ENCODE peak calls at places on chromosomes 13 and 19, in eight cellular contexts. R, J, Q, F, T, Z, H and A are unnamed samples.

GRCh38 chr13:110023729-110024645 is 237.6 kb upstream of the IRS2 start:
- DNase-seq in R (peak; percentile 28), J (no peak), Q (no peak), F (no peak), T (no peak), Z (no peak), H (no peak), A (peak; percentile 45)

GRCh38 chr19:47343194-47343802 is 5.8 kb upstream of the DHX34 start:
- DNase-seq in R (no peak), J (no peak), Q (no peak), F (no peak), T (no peak), Z (no peak), H (no peak), A (no peak)

GRCh38 chr19:51621178-51621577 is 9.0 kb downstream of the SIGLEC5 start:
- DNase-seq in R (no peak), J (no peak), Q (no peak), F (no peak), T (no peak), Z (no peak), H (no peak), A (no peak)

GRCh38 chr19:53183146-53183545 is 10.0 kb downstream of the ZNF665 start:
- DNase-seq in R (no peak), J (no peak), Q (no peak), F (no peak), T (no peak), Z (no peak), H (no peak), A (no peak)

GRCh38 chr19:15466851-15467733 is 2.7 kb upstream of the RASAL3 start:
- DNase-seq in R (no peak), J (no peak), Q (no peak), F (no peak), T (no peak), Z (no peak), H (no peak), A (no peak)

GRCh38 chr13:110346661-110347067 is 39.6 kb downstream of the COL4A2 start:
- DNase-seq in R (no peak), J (no peak), Q (no peak), F (no peak), T (no peak), Z (no peak), H (no peak), A (no peak)

GRCh38 chr13:30355405-30355741 is 48.0 kb upstream of the KATNAL1 start:
- DNase-seq in R (no peak), J (peak; percentile 70), Q (no peak), F (no peak), T (no peak), Z (peak; percentile 72), H (peak; percentile 83), A (no peak)

GRCh38 chr13:88602786-88603777 is 931.9 kb downstream of the SLITRK5 start:
- DNase-seq in R (no peak), J (no peak), Q (no peak), F (no peak), T (no peak), Z (no peak), H (no peak), A (no peak)

GRCh38 chr19:48992571-48993174 is 436 bp downstream of the GYS1 start:
- DNase-seq in R (no peak), J (no peak), Q (no peak), F (no peak), T (no peak), Z (no peak), H (no peak), A (no peak)

GRCh38 chr13:71368301-71368700 is 498.7 kb downstream of the DACH1 start:
- DNase-seq in R (no peak), J (no peak), Q (no peak), F (no peak), T (no peak), Z (no peak), H (no peak), A (no peak)

GRCh38 chr13:85806553-85807175 is 7.4 kb upstream of the SLITRK6 start:
- DNase-seq in R (no peak), J (no peak), Q (no peak), F (peak; percentile 10), T (no peak), Z (no peak), H (no peak), A (no peak)

GRCh38 chr19:41924151-41925145 is 3.8 kb downstream of the ERFL start:
- DNase-seq in R (no peak), J (no peak), Q (no peak), F (no peak), T (no peak), Z (no peak), H (no peak), A (no peak)

GRCh38 chr19:41923045-41923788 is 5.0 kb downstream of the ERFL start:
- DNase-seq in R (no peak), J (no peak), Q (no peak), F (no peak), T (no peak), Z (no peak), H (no peak), A (no peak)

GRCh38 chr19:41926028-41926860 is 2.0 kb downstream of the ERFL start:
- DNase-seq in R (no peak), J (no peak), Q (no peak), F (no peak), T (no peak), Z (no peak), H (no peak), A (no peak)

GRCh38 chr19:41926861-41927809 is 1.1 kb downstream of the ERFL start:
- DNase-seq in R (no peak), J (no peak), Q (no peak), F (no peak), T (no peak), Z (no peak), H (no peak), A (no peak)

GRCh38 chr19:41925208-41926003 is 2.8 kb downstream of the ERFL start:
- DNase-seq in R (no peak), J (no peak), Q (no peak), F (no peak), T (no peak), Z (no peak), H (no peak), A (no peak)
- H3K27me3 ChIP-seq in R (no peaks in the 10 kb centered on the region), J (peaks cover 97% of the 10 kb centered on the region), Q (peaks cover 8% of the 10 kb centered on the region), F (peaks cover 92% of the 10 kb centered on the region), T (peaks cover 55% of the 10 kb centered on the region), Z (peaks cover 49% of the 10 kb centered on the region), H (peaks cover 48% of the 10 kb centered on the region), A (peaks cover 98% of the 10 kb centered on the region)

DNA sequence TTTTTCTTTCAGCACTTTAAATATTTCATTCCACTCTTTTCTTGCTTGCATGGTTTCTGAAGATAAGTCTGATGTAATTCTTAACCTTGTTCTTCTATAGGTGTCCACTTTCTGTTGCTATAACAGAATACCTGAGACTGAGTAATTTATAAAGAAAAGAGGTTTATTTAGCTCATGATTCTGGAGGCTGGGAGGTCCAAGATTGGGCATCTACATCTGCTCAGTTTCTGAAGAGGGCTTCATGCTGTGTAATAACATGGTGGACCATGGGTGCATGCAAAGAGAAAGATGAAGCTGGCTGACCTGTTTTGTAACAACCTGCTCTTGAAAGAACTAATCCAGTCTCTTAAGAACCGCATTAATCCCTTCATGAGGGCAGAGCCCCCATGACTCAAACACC is 9.8 kb upstream of the FGF9 start:
- DNase-seq in R (no peak), J (no peak), Q (no peak), F (no peak), T (no peak), Z (no peak), H (no peak), A (no peak)
- H3K27me3 ChIP-seq in R (no peaks in the 10 kb centered on the region), J (no peaks in the 10 kb centered on the region), Q (no peaks in the 10 kb centered on the region), F (no peaks in the 10 kb centered on the region), T (no peaks in the 10 kb centered on the region), Z (no peaks in the 10 kb centered on the region), H (no peaks in the 10 kb centered on the region), A (peaks cover 77% of the 10 kb centered on the region)

DNA sequence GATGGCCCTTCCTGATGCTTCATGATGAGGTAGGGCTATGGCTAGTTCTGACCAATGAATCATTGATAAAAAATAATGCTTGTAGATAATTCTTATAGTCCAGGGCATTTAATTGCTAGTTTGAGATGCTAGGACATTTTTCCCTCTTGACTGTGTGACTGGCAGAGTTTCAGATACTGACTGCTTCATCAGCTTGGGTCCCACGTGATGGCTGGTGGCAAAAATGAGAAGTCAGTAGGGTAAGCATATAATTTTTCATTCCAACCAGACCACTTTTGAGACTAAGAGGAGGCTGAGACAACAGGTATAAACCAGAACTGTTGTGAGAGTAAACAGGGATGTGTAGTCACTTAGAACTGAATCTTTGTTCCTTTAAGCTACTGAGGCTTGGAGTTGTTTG is 183.3 kb downstream of the HS6ST3 start:
- DNase-seq in R (no peak), J (no peak), Q (no peak), F (no peak), T (no peak), Z (no peak), H (no peak), A (no peak)
- H3K27me3 ChIP-seq in R (no peaks in the 10 kb centered on the region), J (no peaks in the 10 kb centered on the region), Q (no peaks in the 10 kb centered on the region), F (no peaks in the 10 kb centered on the region), T (no peaks in the 10 kb centered on the region), Z (no peaks in the 10 kb centered on the region), H (no peaks in the 10 kb centered on the region), A (peaks cover 4% of the 10 kb centered on the region)

GRCh38 chr19:13705928-13706447 is 58.3 kb upstream of the MRI1 start:
- DNase-seq in R (no peak), J (no peak), Q (no peak), F (no peak), T (no peak), Z (no peak), H (no peak), A (no peak)
- H3K27me3 ChIP-seq in R (no peaks in the 10 kb centered on the region), J (no peaks in the 10 kb centered on the region), Q (no peaks in the 10 kb centered on the region), F (peaks cover 2% of the 10 kb centered on the region), T (peaks cover 3% of the 10 kb centered on the region), Z (peaks cover 15% of the 10 kb centered on the region), H (no peaks in the 10 kb centered on the region), A (peaks cover 10% of the 10 kb centered on the region)

GRCh38 chr13:94236876-94237275 is 242.6 kb downstream of the DCT start:
- DNase-seq in R (no peak), J (no peak), Q (no peak), F (no peak), T (no peak), Z (no peak), H (no peak), A (no peak)
- H3K27me3 ChIP-seq in R (no peaks in the 10 kb centered on the region), J (no peaks in the 10 kb centered on the region), Q (no peaks in the 10 kb centered on the region), F (no peaks in the 10 kb centered on the region), T (no peaks in the 10 kb centered on the region), Z (no peaks in the 10 kb centered on the region), H (no peaks in the 10 kb centered on the region), A (no peaks in the 10 kb centered on the region)

GRCh38 chr19:38619361-38620174 is 580 bp downstream of the EIF3K start:
- DNase-seq in R (no peak), J (peak; percentile 42), Q (no peak), F (no peak), T (no peak), Z (no peak), H (no peak), A (no peak)
- H3K27me3 ChIP-seq in R (no peaks in the 10 kb centered on the region), J (no peaks in the 10 kb centered on the region), Q (no peaks in the 10 kb centered on the region), F (no peaks in the 10 kb centered on the region), T (no peaks in the 10 kb centered on the region), Z (no peaks in the 10 kb centered on the region), H (no peaks in the 10 kb centered on the region), A (no peaks in the 10 kb centered on the region)

DNA sequence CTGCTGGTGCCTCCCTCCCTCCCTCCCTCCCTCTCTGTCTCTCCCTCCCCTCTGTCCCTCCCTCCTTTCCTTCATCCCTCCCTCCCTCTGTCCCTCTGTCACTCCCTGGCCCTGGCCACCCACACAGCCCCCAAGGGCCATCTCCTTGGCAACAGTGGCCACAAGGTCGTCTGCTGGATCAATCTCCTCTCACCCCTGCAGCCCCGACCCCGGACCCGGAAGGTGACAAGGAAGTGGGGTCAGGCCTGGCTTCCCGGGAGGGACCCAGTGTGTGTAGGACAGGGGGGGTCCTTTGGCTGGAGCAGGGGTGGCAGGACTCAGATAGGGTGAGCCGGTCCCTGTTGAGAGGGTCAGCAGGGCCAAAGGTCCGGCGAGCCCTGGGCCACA is 21.9 kb upstream of the TCF3 start:
- DNase-seq in R (no peak), J (no peak), Q (no peak), F (no peak), T (no peak), Z (no peak), H (no peak), A (no peak)
- H3K27me3 ChIP-seq in R (peaks cover 13% of the 10 kb centered on the region), J (peaks cover 85% of the 10 kb centered on the region), Q (peaks cover 5% of the 10 kb centered on the region), F (peaks cover 82% of the 10 kb centered on the region), T (peaks cover 32% of the 10 kb centered on the region), Z (peaks cover 37% of the 10 kb centered on the region), H (peaks cover 57% of the 10 kb centered on the region), A (peaks cover 94% of the 10 kb centered on the region)